ENCODE peak calls at places on chromosomes 5 and 9, in five cellular contexts. A is A549, J is H1, U is K562, P is stomach. T is an unnamed sample.

GRCh38 chr9:4305065-4305481 is 5.2 kb upstream of the GLIS3 start:
- DNase-seq in A (no peak), U (no peak), J (no peak), P (no peak), T (peak; percentile 90)

GRCh38 chr5:93017854-93018253 is 563.2 kb downstream of the NR2F1-AS1 start:
- DNase-seq in P (no peak), J (no peak), A (peak; percentile 6), U (no peak), T (no peak)

GRCh38 chr5:178365501-178366440 is 133.2 kb upstream of the PHYKPL start:
- DNase-seq in J (no peak), A (no peak), U (no peak), P (no peak), T (no peak)

GRCh38 chr9:6109571-6109970 is 94.1 kb upstream of the RANBP6 start:
- DNase-seq in J (no peak), P (no peak), U (no peak), A (no peak), T (no peak)

GRCh38 chr5:180172447-180173197 is 36.4 kb downstream of the RASGEF1C start:
- DNase-seq in P (no peak), U (peak; percentile 27), J (no peak), A (no peak), T (peak; percentile 73)

GRCh38 chr5:1005904-1006655 is 2.5 kb upstream of the NKD2 start:
- DNase-seq in U (no peak), A (no peak), J (peak; percentile 40), P (no peak), T (no peak)

GRCh38 chr9:89387970-89388867 is 69.9 kb downstream of the SECISBP2 start:
- DNase-seq in P (peak; percentile 42), A (peak; percentile 23), J (no peak), U (no peak), T (peak; percentile 65)

GRCh38 chr5:59712836-59713487 is 180.6 kb downstream of the PDE4D start:
- DNase-seq in J (no peak), U (no peak), A (peak; percentile 67), P (no peak), T (no peak)

GRCh38 chr5:50501510-50502209 is 60.6 kb upstream of the EMB start:
- DNase-seq in U (no peak), P (no peak), J (no peak), A (no peak), T (no peak)

GRCh38 chr9:110752766-110753165 is 84.2 kb downstream of the MUSK start:
- DNase-seq in J (no peak), P (no peak), A (peak; percentile 88), U (no peak), T (no peak)

GRCh38 chr5:69024241-69024651 is 69.6 kb upstream of the SLC30A5 start:
- DNase-seq in P (no peak), A (peak; percentile 69), U (peak; percentile 58), J (peak; percentile 51), T (peak; percentile 58)

GRCh38 chr9:81474792-81475191 is 214.6 kb downstream of the TLE1 start:
- DNase-seq in J (no peak), P (no peak), A (no peak), U (no peak), T (no peak)

GRCh38 chr5:6483880-6484382 is 35.3 kb downstream of the UBE2QL1 start:
- DNase-seq in U (no peak), A (no peak), J (no peak), P (peak; percentile 24), T (no peak)

GRCh38 chr5:160847526-160848085 is 4.4 kb downstream of the ATP10B start:
- DNase-seq in P (no peak), A (no peak), J (no peak), U (no peak), T (no peak)

GRCh38 chr5:160846642-160847041 is 5.4 kb downstream of the ATP10B start:
- DNase-seq in P (no peak), A (no peak), U (no peak), J (no peak), T (no peak)

GRCh38 chr5:160844177-160844576 is 7.8 kb downstream of the ATP10B start:
- DNase-seq in U (no peak), P (no peak), J (no peak), A (no peak), T (no peak)

GRCh38 chr5:160837749-160838593 is 14.0 kb downstream of the ATP10B start:
- DNase-seq in U (no peak), J (no peak), A (no peak), P (no peak), T (no peak)

DNA sequence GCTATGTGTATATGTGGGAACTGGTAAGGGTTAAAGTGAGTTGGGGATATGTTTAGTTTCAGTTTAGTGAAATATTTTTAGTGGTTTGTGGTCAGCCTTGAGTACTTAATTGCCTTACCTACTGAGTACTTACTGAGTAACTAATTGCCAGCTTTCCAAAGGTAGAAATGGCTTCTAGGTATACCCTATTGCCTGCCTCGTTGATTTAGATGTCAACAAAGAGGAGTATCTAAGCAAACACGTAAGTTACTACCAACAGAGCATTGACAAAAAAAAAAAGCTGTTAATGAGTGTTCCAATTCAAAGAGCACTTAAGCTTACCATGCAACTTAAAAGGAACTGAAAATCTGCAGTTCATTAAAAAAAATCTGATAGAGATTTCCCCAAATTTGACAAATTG is 8.8 kb downstream of the ATP10B start:
- DNase-seq in U (no peak), J (no peak), A (no peak), P (no peak), T (no peak)
- TF ChIP-seq EP300 in U (no peak), J (no peak), A (no peak), P (no peak), T (no peak)

GRCh38 chr9:29319727-29320513 is 1746.6 kb upstream of the C9orf72 start:
- DNase-seq in J (no peak), U (no peak), A (no peak), P (no peak), T (no peak)
- H3K4me1 ChIP-seq in J (no peaks in the 10 kb centered on the region), U (no peaks in the 10 kb centered on the region), A (no peaks in the 10 kb centered on the region), P (no peaks in the 10 kb centered on the region), T (no peaks in the 10 kb centered on the region)

GRCh38 chr5:168489059-168489458 is 2.8 kb downstream of the RARS1 start:
- DNase-seq in J (no peak), A (no peak), U (no peak), P (no peak), T (no peak)

GRCh38 chr5:168482361-168482760 is 3.9 kb upstream of the RARS1 start:
- DNase-seq in A (no peak), J (no peak), P (no peak), U (no peak), T (no peak)

GRCh38 chr5:168481330-168481788 is 4.9 kb upstream of the RARS1 start:
- DNase-seq in P (no peak), J (no peak), A (no peak), U (no peak), T (peak; percentile 28)

GRCh38 chr5:168480601-168481000 is 5.7 kb upstream of the RARS1 start:
- DNase-seq in J (no peak), A (no peak), P (no peak), U (no peak), T (no peak)

DNA sequence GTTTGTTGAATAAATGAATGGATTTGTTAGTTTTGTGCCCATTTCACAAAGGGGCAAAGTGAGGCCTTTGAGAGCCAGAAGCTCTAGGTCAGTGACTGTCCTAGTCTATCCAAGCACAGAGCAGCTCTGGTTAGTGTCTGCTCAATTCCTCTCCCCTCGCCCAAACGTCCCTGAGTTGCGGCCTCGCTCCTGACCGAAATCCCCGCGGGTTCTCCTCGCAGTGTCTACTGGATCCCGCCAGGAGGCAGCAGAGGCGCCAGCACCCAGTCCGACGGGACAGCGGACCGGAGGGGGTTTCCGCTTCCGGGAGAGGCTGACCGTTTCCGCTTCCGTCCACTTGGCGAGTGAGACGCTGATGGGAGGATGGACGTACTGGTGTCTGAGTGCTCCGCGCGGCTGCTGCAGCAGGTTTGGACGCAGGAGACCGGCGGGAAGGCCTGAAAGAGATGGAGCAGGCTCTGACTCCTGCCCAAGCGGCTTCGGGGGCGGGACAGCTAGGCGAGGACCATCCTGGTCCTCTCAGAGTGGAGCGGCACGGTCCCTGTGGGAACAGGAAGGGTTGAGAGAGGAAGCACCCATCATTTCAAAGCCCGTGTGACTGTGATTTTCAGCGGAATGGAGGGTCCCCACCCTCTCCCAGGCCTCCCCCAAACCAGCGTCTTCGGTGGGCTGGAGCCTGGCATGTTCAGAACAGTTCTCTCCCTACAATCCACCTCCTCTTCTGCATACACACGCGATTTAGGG is at the start of gene RARS1:
- DNase-seq in A (peak; percentile 94), U (peak; percentile 94), P (peak; percentile 94), J (peak; percentile 95), T (peak; percentile 88)
- TF ChIP-seq EP300 in A (no peak), U (no peak), P (no peak), J (no peak), T (no peak)

DNA sequence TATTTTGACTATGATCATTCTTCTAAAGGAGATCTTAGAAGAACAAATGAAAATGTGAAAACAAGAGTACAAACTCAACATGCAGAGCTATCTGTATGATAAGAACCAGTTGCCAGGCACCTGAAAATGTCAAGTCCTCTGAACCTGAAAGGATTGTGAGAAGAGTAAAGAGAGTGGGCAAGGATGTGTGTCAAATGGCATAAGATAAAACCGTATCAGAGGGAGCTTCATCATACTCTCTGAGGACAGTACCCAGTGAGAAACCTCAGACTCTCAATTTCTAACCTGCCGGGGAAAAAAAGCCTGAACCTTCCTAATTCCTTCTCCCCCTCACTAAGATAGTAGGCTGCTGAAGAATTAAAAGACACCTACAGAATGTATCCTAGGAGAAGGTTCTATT is 6.8 kb downstream of the ETF1 start:
- DNase-seq in P (no peak), U (no peak), A (no peak), J (no peak), T (no peak)
- H3K4me1 ChIP-seq in P (peaks cover 21% of the 10 kb centered on the region), U (no peaks in the 10 kb centered on the region), A (peaks cover 29% of the 10 kb centered on the region), J (no peaks in the 10 kb centered on the region), T (peaks cover 91% of the 10 kb centered on the region)

GRCh38 chr9:120650352-120650751 is 63.9 kb downstream of the MEGF9 start:
- DNase-seq in A (peak; percentile 31), P (no peak), J (no peak), U (no peak), T (peak; percentile 48)
- TF ChIP-seq EP300 in A (no peak), P (no peak), J (no peak), U (no peak), T (no peak)

GRCh38 chr9:137219757-137220316 is 2.2 kb downstream of the RNF208 start:
- DNase-seq in U (no peak), P (no peak), A (no peak), J (no peak), T (no peak)
- H3K4me1 ChIP-seq in U (peaks cover 89% of the 10 kb centered on the region), P (peaks cover 78% of the 10 kb centered on the region), A (peaks cover 46% of the 10 kb centered on the region), J (no peaks in the 10 kb centered on the region), T (peaks cover 45% of the 10 kb centered on the region)

T was measured in HepG2.